ENCODE peak calls at places on chromosomes 11 and 22, in eight cellular contexts. One of them, this sample, is unnamed.

GRCh38 chr11:123249354-123249753 is 54.3 kb upstream of the CLMP start:
- DNase-seq in sigmoid colon: no peak
- DNase-seq in HL-60: no peak
- DNase-seq in Panc1: no peak
- DNase-seq in GM12891: no peak
- DNase-seq in GM23338: no peak
- DNase-seq in stomach: no peak
- DNase-seq in esophagus muscularis mucosa: no peak
- DNase-seq in this sample: no peak

GRCh38 chr22:49892226-49892899 is 25.9 kb downstream of the ALG12 start:
- DNase-seq in GM23338: no peak
- DNase-seq in GM12891: no peak
- DNase-seq in stomach: no peak
- DNase-seq in HL-60: no peak
- DNase-seq in sigmoid colon: no peak
- DNase-seq in Panc1: no peak
- DNase-seq in esophagus muscularis mucosa: no peak
- DNase-seq in this sample: no peak

GRCh38 chr11:66987158-66987620 is 12.1 kb downstream of the C11orf86 start:
- DNase-seq in sigmoid colon: no peak
- DNase-seq in GM12891: no peak
- DNase-seq in GM23338: peak
- DNase-seq in esophagus muscularis mucosa: no peak
- DNase-seq in stomach: no peak
- DNase-seq in HL-60: no peak
- DNase-seq in Panc1: no peak
- DNase-seq in this sample: no peak

GRCh38 chr11:104637652-104638170 is 260.5 kb downstream of the CASP12 start:
- DNase-seq in stomach: no peak
- DNase-seq in GM23338: peak
- DNase-seq in HL-60: no peak
- DNase-seq in GM12891: no peak
- DNase-seq in Panc1: no peak
- DNase-seq in esophagus muscularis mucosa: no peak
- DNase-seq in sigmoid colon: no peak
- DNase-seq in this sample: no peak

GRCh38 chr11:104033134-104033533 is 3.3 kb upstream of the DDI1 start:
- DNase-seq in esophagus muscularis mucosa: no peak
- DNase-seq in stomach: no peak
- DNase-seq in sigmoid colon: no peak
- DNase-seq in Panc1: no peak
- DNase-seq in HL-60: no peak
- DNase-seq in GM23338: no peak
- DNase-seq in GM12891: no peak
- DNase-seq in this sample: no peak

GRCh38 chr11:95589893-95590612 is 199.5 kb downstream of the FAM76B start:
- DNase-seq in HL-60: no peak
- DNase-seq in GM23338: no peak
- DNase-seq in Panc1: no peak
- DNase-seq in stomach: no peak
- DNase-seq in sigmoid colon: no peak
- DNase-seq in GM12891: no peak
- DNase-seq in esophagus muscularis mucosa: no peak
- DNase-seq in this sample: peak

GRCh38 chr22:48071828-48072227 is 1309.4 kb downstream of the TBC1D22A start:
- DNase-seq in sigmoid colon: no peak
- DNase-seq in stomach: no peak
- DNase-seq in HL-60: no peak
- DNase-seq in esophagus muscularis mucosa: no peak
- DNase-seq in GM23338: no peak
- DNase-seq in Panc1: no peak
- DNase-seq in GM12891: no peak
- DNase-seq in this sample: no peak

GRCh38 chr11:79332017-79332416 is 108.8 kb downstream of the TENM4 start:
- DNase-seq in GM23338: no peak
- DNase-seq in sigmoid colon: no peak
- DNase-seq in HL-60: no peak
- DNase-seq in esophagus muscularis mucosa: no peak
- DNase-seq in GM12891: no peak
- DNase-seq in stomach: no peak
- DNase-seq in Panc1: no peak
- DNase-seq in this sample: no peak

GRCh38 chr11:62560566-62561103 is 13.1 kb downstream of the EEF1G start:
- DNase-seq in GM23338: peak
- DNase-seq in Panc1: peak
- DNase-seq in HL-60: peak
- DNase-seq in stomach: peak
- DNase-seq in esophagus muscularis mucosa: peak
- DNase-seq in GM12891: no peak
- DNase-seq in sigmoid colon: peak
- DNase-seq in this sample: peak

GRCh38 chr11:1281326-1281973 is 28.0 kb downstream of the TOLLIP start:
- DNase-seq in HL-60: no peak
- DNase-seq in esophagus muscularis mucosa: no peak
- DNase-seq in sigmoid colon: no peak
- DNase-seq in GM12891: no peak
- DNase-seq in Panc1: no peak
- DNase-seq in stomach: no peak
- DNase-seq in GM23338: no peak
- DNase-seq in this sample: no peak
- TF ChIP-seq POLR2AphosphoS5 in HL-60: no peak
- TF ChIP-seq POLR2AphosphoS5 in esophagus muscularis mucosa: no peak
- TF ChIP-seq POLR2AphosphoS5 in sigmoid colon: no peak
- TF ChIP-seq POLR2AphosphoS5 in GM12891: no peak
- TF ChIP-seq POLR2AphosphoS5 in Panc1: no peak
- TF ChIP-seq POLR2AphosphoS5 in stomach: no peak
- TF ChIP-seq POLR2AphosphoS5 in GM23338: no peak
- TF ChIP-seq POLR2AphosphoS5 in this sample: no peak

DNA sequence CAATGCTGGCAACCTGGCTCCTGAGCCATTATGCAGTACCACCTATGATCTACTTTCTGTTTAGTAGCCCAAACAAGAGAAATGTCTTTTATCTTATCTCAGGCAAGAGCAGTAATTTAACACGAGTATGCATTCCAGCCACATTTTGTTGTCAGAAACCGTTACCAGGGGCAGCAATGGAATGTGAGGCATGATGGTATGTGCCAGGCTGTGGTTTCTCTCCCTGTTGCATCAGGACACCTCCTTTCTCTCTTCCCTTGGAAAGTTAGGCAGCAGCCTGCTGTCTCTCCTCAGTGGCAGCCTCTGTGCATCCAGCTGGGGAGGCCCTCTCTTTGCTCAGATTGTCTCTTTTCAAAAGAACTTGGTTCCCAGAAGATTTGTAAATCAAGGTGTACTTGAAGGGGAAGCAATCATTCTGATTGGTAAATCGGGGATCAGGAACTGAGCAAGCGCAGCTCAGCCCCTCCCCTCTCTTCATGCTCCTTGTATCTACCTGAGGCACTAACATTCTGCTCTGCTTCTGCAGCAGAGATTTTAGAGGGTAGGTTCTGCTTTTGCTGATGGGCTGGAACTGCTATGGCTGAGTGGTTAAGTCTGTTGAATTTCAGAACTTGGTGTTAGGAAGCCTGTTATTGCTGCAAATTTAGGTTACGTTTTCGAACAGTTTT is 229.2 kb downstream of the ADAMTS15 start:
- DNase-seq in HL-60: no peak
- DNase-seq in GM23338: peak
- DNase-seq in GM12891: no peak
- DNase-seq in esophagus muscularis mucosa: peak
- DNase-seq in sigmoid colon: no peak
- DNase-seq in Panc1: no peak
- DNase-seq in stomach: no peak
- DNase-seq in this sample: no peak
- TF ChIP-seq POLR2AphosphoS5 in HL-60: no peak
- TF ChIP-seq POLR2AphosphoS5 in GM23338: no peak
- TF ChIP-seq POLR2AphosphoS5 in GM12891: no peak
- TF ChIP-seq POLR2AphosphoS5 in esophagus muscularis mucosa: peak
- TF ChIP-seq POLR2AphosphoS5 in sigmoid colon: no peak
- TF ChIP-seq POLR2AphosphoS5 in Panc1: no peak
- TF ChIP-seq POLR2AphosphoS5 in stomach: no peak
- TF ChIP-seq POLR2AphosphoS5 in this sample: no peak

GRCh38 chr22:39519681-39520053 is 695 bp upstream of the ATF4 start:
- DNase-seq in esophagus muscularis mucosa: no peak
- DNase-seq in GM23338: peak
- DNase-seq in GM12891: no peak
- DNase-seq in Panc1: no peak
- DNase-seq in stomach: peak
- DNase-seq in HL-60: peak
- DNase-seq in sigmoid colon: peak
- DNase-seq in this sample: peak
- TF ChIP-seq POLR2AphosphoS5 in esophagus muscularis mucosa: peak
- TF ChIP-seq POLR2AphosphoS5 in GM23338: peak
- TF ChIP-seq POLR2AphosphoS5 in GM12891: peak
- TF ChIP-seq POLR2AphosphoS5 in Panc1: no peak
- TF ChIP-seq POLR2AphosphoS5 in stomach: no peak
- TF ChIP-seq POLR2AphosphoS5 in HL-60: peak
- TF ChIP-seq POLR2AphosphoS5 in sigmoid colon: peak
- TF ChIP-seq POLR2AphosphoS5 in this sample: no peak

GRCh38 chr11:73396251-73396930 is 20.2 kb downstream of the RELT start:
- DNase-seq in HL-60: no peak
- DNase-seq in Panc1: no peak
- DNase-seq in stomach: no peak
- DNase-seq in sigmoid colon: no peak
- DNase-seq in esophagus muscularis mucosa: no peak
- DNase-seq in GM23338: no peak
- DNase-seq in GM12891: no peak
- DNase-seq in this sample: no peak

GRCh38 chr11:73398721-73399120 is 22.5 kb downstream of the RELT start:
- DNase-seq in esophagus muscularis mucosa: no peak
- DNase-seq in stomach: no peak
- DNase-seq in HL-60: no peak
- DNase-seq in Panc1: no peak
- DNase-seq in GM23338: no peak
- DNase-seq in GM12891: no peak
- DNase-seq in sigmoid colon: no peak
- DNase-seq in this sample: no peak

GRCh38 chr11:73396985-73397384 is 20.8 kb downstream of the RELT start:
- DNase-seq in GM23338: no peak
- DNase-seq in HL-60: no peak
- DNase-seq in sigmoid colon: no peak
- DNase-seq in esophagus muscularis mucosa: no peak
- DNase-seq in Panc1: no peak
- DNase-seq in GM12891: no peak
- DNase-seq in stomach: no peak
- DNase-seq in this sample: no peak

GRCh38 chr11:73398132-73398526 is 21.9 kb downstream of the RELT start:
- DNase-seq in HL-60: no peak
- DNase-seq in esophagus muscularis mucosa: no peak
- DNase-seq in GM23338: no peak
- DNase-seq in sigmoid colon: no peak
- DNase-seq in GM12891: no peak
- DNase-seq in stomach: no peak
- DNase-seq in Panc1: no peak
- DNase-seq in this sample: no peak

GRCh38 chr11:73397468-73398131 is 21.4 kb downstream of the RELT start:
- DNase-seq in stomach: no peak
- DNase-seq in Panc1: no peak
- DNase-seq in esophagus muscularis mucosa: no peak
- DNase-seq in sigmoid colon: peak
- DNase-seq in GM12891: no peak
- DNase-seq in HL-60: no peak
- DNase-seq in GM23338: no peak
- DNase-seq in this sample: no peak
- TF ChIP-seq POLR2AphosphoS5 in stomach: no peak
- TF ChIP-seq POLR2AphosphoS5 in Panc1: no peak
- TF ChIP-seq POLR2AphosphoS5 in esophagus muscularis mucosa: no peak
- TF ChIP-seq POLR2AphosphoS5 in sigmoid colon: no peak
- TF ChIP-seq POLR2AphosphoS5 in GM12891: no peak
- TF ChIP-seq POLR2AphosphoS5 in HL-60: peak
- TF ChIP-seq POLR2AphosphoS5 in GM23338: no peak
- TF ChIP-seq POLR2AphosphoS5 in this sample: no peak

GRCh38 chr22:41943661-41944209 is 3.2 kb downstream of the CENPM start:
- DNase-seq in esophagus muscularis mucosa: no peak
- DNase-seq in HL-60: no peak
- DNase-seq in Panc1: no peak
- DNase-seq in sigmoid colon: no peak
- DNase-seq in stomach: peak
- DNase-seq in GM12891: no peak
- DNase-seq in GM23338: peak
- DNase-seq in this sample: no peak
- TF ChIP-seq POLR2AphosphoS5 in esophagus muscularis mucosa: no peak
- TF ChIP-seq POLR2AphosphoS5 in HL-60: no peak
- TF ChIP-seq POLR2AphosphoS5 in Panc1: no peak
- TF ChIP-seq POLR2AphosphoS5 in sigmoid colon: no peak
- TF ChIP-seq POLR2AphosphoS5 in stomach: no peak
- TF ChIP-seq POLR2AphosphoS5 in GM12891: no peak
- TF ChIP-seq POLR2AphosphoS5 in GM23338: no peak
- TF ChIP-seq POLR2AphosphoS5 in this sample: no peak

GRCh38 chr11:121583825-121584224 is 131.1 kb upstream of the SORL1-AS1 start:
- DNase-seq in GM23338: no peak
- DNase-seq in GM12891: no peak
- DNase-seq in stomach: no peak
- DNase-seq in sigmoid colon: no peak
- DNase-seq in esophagus muscularis mucosa: no peak
- DNase-seq in HL-60: no peak
- DNase-seq in Panc1: no peak
- DNase-seq in this sample: no peak

GRCh38 chr11:121587182-121587581 is 134.4 kb upstream of the SORL1-AS1 start:
- DNase-seq in HL-60: no peak
- DNase-seq in esophagus muscularis mucosa: no peak
- DNase-seq in sigmoid colon: no peak
- DNase-seq in stomach: no peak
- DNase-seq in GM12891: no peak
- DNase-seq in GM23338: no peak
- DNase-seq in Panc1: no peak
- DNase-seq in this sample: no peak

GRCh38 chr11:121588747-121589146 is 136.0 kb upstream of the SORL1-AS1 start:
- DNase-seq in GM12891: no peak
- DNase-seq in HL-60: peak
- DNase-seq in sigmoid colon: no peak
- DNase-seq in Panc1: no peak
- DNase-seq in esophagus muscularis mucosa: no peak
- DNase-seq in stomach: no peak
- DNase-seq in GM23338: no peak
- DNase-seq in this sample: no peak

GRCh38 chr11:121589946-121590537 is 137.3 kb upstream of the SORL1-AS1 start:
- DNase-seq in esophagus muscularis mucosa: no peak
- DNase-seq in Panc1: no peak
- DNase-seq in stomach: no peak
- DNase-seq in sigmoid colon: no peak
- DNase-seq in GM12891: peak
- DNase-seq in GM23338: no peak
- DNase-seq in HL-60: peak
- DNase-seq in this sample: no peak

GRCh38 chr11:121586727-121587126 is 134.0 kb upstream of the SORL1-AS1 start:
- DNase-seq in Panc1: no peak
- DNase-seq in esophagus muscularis mucosa: no peak
- DNase-seq in GM23338: no peak
- DNase-seq in GM12891: no peak
- DNase-seq in sigmoid colon: no peak
- DNase-seq in stomach: no peak
- DNase-seq in HL-60: no peak
- DNase-seq in this sample: no peak
- TF ChIP-seq POLR2AphosphoS5 in Panc1: no peak
- TF ChIP-seq POLR2AphosphoS5 in esophagus muscularis mucosa: no peak
- TF ChIP-seq POLR2AphosphoS5 in GM23338: no peak
- TF ChIP-seq POLR2AphosphoS5 in GM12891: no peak
- TF ChIP-seq POLR2AphosphoS5 in sigmoid colon: no peak
- TF ChIP-seq POLR2AphosphoS5 in stomach: no peak
- TF ChIP-seq POLR2AphosphoS5 in HL-60: no peak
- TF ChIP-seq POLR2AphosphoS5 in this sample: no peak

This sample was measured in prostate gland.